ENCODE peak calls at places on chromosomes 12 and 14, in ten cellular contexts. One of them, this sample, is unnamed.

GRCh38 chr12:131242741-131243496 is 289.2 kb downstream of the ADGRD1 start:
- DNase-seq in lower lobe of right lung: no peak
- DNase-seq in aorta: peak
- DNase-seq in CD8-positive, alpha-beta memory T cell: no peak
- DNase-seq in tibial nerve: no peak
- DNase-seq in uterus: no peak
- DNase-seq in GM23248: peak
- DNase-seq in adipocyte: no peak
- DNase-seq in cardiac fibroblast: no peak
- DNase-seq in GM12865: peak
- DNase-seq in this sample: no peak

GRCh38 chr14:74580275-74580672 is 31.8 kb downstream of the LTBP2 start:
- DNase-seq in adipocyte: no peak
- DNase-seq in lower lobe of right lung: no peak
- DNase-seq in aorta: peak
- DNase-seq in CD8-positive, alpha-beta memory T cell: no peak
- DNase-seq in cardiac fibroblast: no peak
- DNase-seq in GM12865: no peak
- DNase-seq in tibial nerve: no peak
- DNase-seq in GM23248: no peak
- DNase-seq in uterus: no peak
- DNase-seq in this sample: no peak

GRCh38 chr12:109766251-109766778 is 52.7 kb downstream of the FAM222A start:
- DNase-seq in tibial nerve: no peak
- DNase-seq in cardiac fibroblast: no peak
- DNase-seq in GM12865: no peak
- DNase-seq in CD8-positive, alpha-beta memory T cell: no peak
- DNase-seq in adipocyte: no peak
- DNase-seq in uterus: no peak
- DNase-seq in lower lobe of right lung: peak
- DNase-seq in aorta: peak
- DNase-seq in GM23248: no peak
- DNase-seq in this sample: no peak

GRCh38 chr14:73713206-73713803 is 879 bp downstream of the PNMA1 start:
- DNase-seq in aorta: no peak
- DNase-seq in CD8-positive, alpha-beta memory T cell: no peak
- DNase-seq in adipocyte: no peak
- DNase-seq in tibial nerve: no peak
- DNase-seq in lower lobe of right lung: no peak
- DNase-seq in GM12865: no peak
- DNase-seq in cardiac fibroblast: peak
- DNase-seq in GM23248: no peak
- DNase-seq in uterus: no peak
- DNase-seq in this sample: no peak

GRCh38 chr14:73717247-73717646 is 3.1 kb upstream of the PNMA1 start:
- DNase-seq in CD8-positive, alpha-beta memory T cell: no peak
- DNase-seq in tibial nerve: no peak
- DNase-seq in aorta: no peak
- DNase-seq in GM12865: no peak
- DNase-seq in GM23248: no peak
- DNase-seq in adipocyte: peak
- DNase-seq in uterus: peak
- DNase-seq in lower lobe of right lung: no peak
- DNase-seq in cardiac fibroblast: no peak
- DNase-seq in this sample: no peak

GRCh38 chr12:8844665-8845064 is 22.2 kb downstream of the A2ML1 start:
- DNase-seq in CD8-positive, alpha-beta memory T cell: no peak
- DNase-seq in aorta: no peak
- DNase-seq in tibial nerve: peak
- DNase-seq in GM23248: no peak
- DNase-seq in lower lobe of right lung: no peak
- DNase-seq in cardiac fibroblast: peak
- DNase-seq in GM12865: no peak
- DNase-seq in uterus: peak
- DNase-seq in adipocyte: peak
- DNase-seq in this sample: peak

GRCh38 chr14:43165651-43166050 is 1341.4 kb downstream of the FSCB start:
- DNase-seq in cardiac fibroblast: no peak
- DNase-seq in adipocyte: no peak
- DNase-seq in CD8-positive, alpha-beta memory T cell: no peak
- DNase-seq in uterus: no peak
- DNase-seq in GM23248: no peak
- DNase-seq in aorta: no peak
- DNase-seq in tibial nerve: no peak
- DNase-seq in GM12865: no peak
- DNase-seq in lower lobe of right lung: no peak
- DNase-seq in this sample: no peak

GRCh38 chr12:128190052-128190451 is 76.9 kb upstream of the TMEM132C start:
- DNase-seq in aorta: no peak
- DNase-seq in adipocyte: no peak
- DNase-seq in uterus: no peak
- DNase-seq in GM23248: no peak
- DNase-seq in tibial nerve: no peak
- DNase-seq in CD8-positive, alpha-beta memory T cell: no peak
- DNase-seq in lower lobe of right lung: no peak
- DNase-seq in cardiac fibroblast: no peak
- DNase-seq in GM12865: no peak
- DNase-seq in this sample: no peak

DNA sequence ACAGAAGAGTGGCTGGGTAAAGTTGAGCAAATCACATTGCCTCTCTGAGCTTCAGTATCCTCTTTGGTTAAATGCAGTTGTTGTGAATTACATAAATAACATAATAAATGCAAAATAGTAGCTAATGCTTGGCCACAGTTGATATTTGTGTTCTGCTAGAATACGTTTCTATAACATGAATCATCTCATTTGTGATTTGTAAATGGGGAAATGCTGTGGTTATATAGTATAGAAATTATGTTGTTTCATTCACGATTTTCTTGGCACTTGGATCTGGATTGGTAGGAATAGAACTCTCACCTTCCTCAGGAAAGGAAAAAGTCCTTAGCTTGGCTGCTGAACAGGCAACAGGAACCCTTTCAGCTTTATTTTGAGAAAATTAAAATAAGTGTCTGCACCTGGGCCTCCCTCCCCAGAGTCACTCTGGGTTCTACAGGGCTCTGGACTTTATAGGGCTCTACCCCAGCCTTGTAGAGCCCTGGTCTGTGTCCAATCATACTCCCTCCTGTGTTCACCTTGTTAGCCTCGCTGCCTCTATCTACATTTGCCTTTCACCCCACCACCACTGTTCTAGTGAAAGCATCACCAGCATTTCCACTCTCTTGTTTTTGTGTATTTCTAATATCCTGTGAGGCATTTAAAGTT is 107.7 kb upstream of the BCAT1 start:
- DNase-seq in CD8-positive, alpha-beta memory T cell: no peak
- DNase-seq in adipocyte: no peak
- DNase-seq in aorta: no peak
- DNase-seq in GM12865: no peak
- DNase-seq in uterus: no peak
- DNase-seq in lower lobe of right lung: no peak
- DNase-seq in cardiac fibroblast: peak
- DNase-seq in GM23248: no peak
- DNase-seq in tibial nerve: no peak
- DNase-seq in this sample: no peak
- H3K4me3 ChIP-seq in CD8-positive, alpha-beta memory T cell: peak
- H3K4me3 ChIP-seq in adipocyte: no peak
- H3K4me3 ChIP-seq in aorta: no peak
- H3K4me3 ChIP-seq in GM12865: peak
- H3K4me3 ChIP-seq in uterus: no peak
- H3K4me3 ChIP-seq in lower lobe of right lung: no peak
- H3K4me3 ChIP-seq in cardiac fibroblast: no peak
- H3K4me3 ChIP-seq in GM23248: no peak
- H3K4me3 ChIP-seq in tibial nerve: no peak
- H3K4me3 ChIP-seq in this sample: no peak

DNA sequence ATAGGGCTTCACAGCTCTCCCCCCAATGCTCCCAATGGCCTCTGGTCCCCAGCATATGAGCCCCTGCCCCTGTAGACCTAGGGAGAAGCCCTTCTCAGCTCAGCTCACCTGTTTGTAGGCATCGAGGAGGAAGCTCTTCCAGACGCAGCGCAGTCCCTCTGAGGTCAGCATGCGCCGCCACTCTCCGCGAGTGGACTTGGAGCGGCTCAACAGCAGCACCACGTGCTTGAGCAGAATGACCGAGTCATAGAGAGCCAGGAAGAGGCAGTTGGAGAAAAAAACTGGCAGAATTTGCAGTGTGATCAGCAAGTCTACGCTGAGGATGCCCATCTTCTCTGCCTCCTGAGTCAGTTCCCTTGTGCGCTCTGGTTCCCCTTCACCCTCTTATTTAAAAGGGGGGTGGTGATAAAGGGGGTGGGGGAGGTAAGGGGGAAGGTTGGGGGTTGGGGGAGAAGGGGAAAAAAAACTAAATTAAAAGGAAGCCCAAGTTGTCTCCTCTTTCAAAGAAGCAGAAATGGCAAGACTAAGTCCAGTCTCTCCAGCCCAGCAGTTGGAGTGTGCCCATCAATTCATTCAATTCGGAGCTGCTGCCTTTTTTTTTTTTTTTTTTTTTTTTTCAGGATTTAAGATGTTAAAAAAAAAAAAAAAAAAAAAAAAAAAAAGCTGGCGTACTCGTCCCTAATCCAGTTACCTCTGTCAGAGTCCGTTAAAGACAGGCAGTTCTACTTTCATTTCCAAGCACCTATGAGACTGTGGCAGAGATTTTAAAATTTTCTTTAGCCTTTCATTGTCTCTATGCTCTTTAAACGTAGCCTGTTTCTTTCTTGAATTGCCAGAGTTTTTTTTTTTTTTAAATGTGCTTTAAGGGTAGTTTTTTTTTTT is at the start of gene DIO2:
- DNase-seq in lower lobe of right lung: no peak
- DNase-seq in GM12865: no peak
- DNase-seq in cardiac fibroblast: peak
- DNase-seq in adipocyte: peak
- DNase-seq in tibial nerve: peak
- DNase-seq in uterus: no peak
- DNase-seq in GM23248: peak
- DNase-seq in CD8-positive, alpha-beta memory T cell: no peak
- DNase-seq in aorta: no peak
- DNase-seq in this sample: peak
- H3K4me3 ChIP-seq in lower lobe of right lung: peak
- H3K4me3 ChIP-seq in GM12865: no peak
- H3K4me3 ChIP-seq in cardiac fibroblast: peak
- H3K4me3 ChIP-seq in adipocyte: peak
- H3K4me3 ChIP-seq in tibial nerve: peak
- H3K4me3 ChIP-seq in uterus: peak
- H3K4me3 ChIP-seq in GM23248: peak
- H3K4me3 ChIP-seq in CD8-positive, alpha-beta memory T cell: no peak
- H3K4me3 ChIP-seq in aorta: peak
- H3K4me3 ChIP-seq in this sample: peak

GRCh38 chr12:91983935-91984334 is 161.7 kb downstream of the BTG1 start:
- DNase-seq in CD8-positive, alpha-beta memory T cell: no peak
- DNase-seq in cardiac fibroblast: no peak
- DNase-seq in adipocyte: no peak
- DNase-seq in uterus: no peak
- DNase-seq in aorta: no peak
- DNase-seq in GM12865: no peak
- DNase-seq in lower lobe of right lung: no peak
- DNase-seq in GM23248: no peak
- DNase-seq in tibial nerve: no peak
- DNase-seq in this sample: no peak

GRCh38 chr12:91985002-91985767 is 160.5 kb downstream of the BTG1 start:
- DNase-seq in uterus: peak
- DNase-seq in GM23248: peak
- DNase-seq in lower lobe of right lung: no peak
- DNase-seq in adipocyte: peak
- DNase-seq in tibial nerve: no peak
- DNase-seq in cardiac fibroblast: peak
- DNase-seq in GM12865: no peak
- DNase-seq in aorta: no peak
- DNase-seq in CD8-positive, alpha-beta memory T cell: no peak
- DNase-seq in this sample: no peak

GRCh38 chr12:91986084-91986483 is 159.6 kb downstream of the BTG1 start:
- DNase-seq in adipocyte: peak
- DNase-seq in uterus: no peak
- DNase-seq in GM12865: no peak
- DNase-seq in GM23248: peak
- DNase-seq in lower lobe of right lung: no peak
- DNase-seq in CD8-positive, alpha-beta memory T cell: no peak
- DNase-seq in cardiac fibroblast: peak
- DNase-seq in tibial nerve: no peak
- DNase-seq in aorta: no peak
- DNase-seq in this sample: no peak

GRCh38 chr12:91982946-91983345 is 162.7 kb downstream of the BTG1 start:
- DNase-seq in GM12865: no peak
- DNase-seq in GM23248: no peak
- DNase-seq in tibial nerve: no peak
- DNase-seq in adipocyte: no peak
- DNase-seq in uterus: peak
- DNase-seq in lower lobe of right lung: no peak
- DNase-seq in aorta: no peak
- DNase-seq in cardiac fibroblast: no peak
- DNase-seq in CD8-positive, alpha-beta memory T cell: no peak
- DNase-seq in this sample: no peak

DNA sequence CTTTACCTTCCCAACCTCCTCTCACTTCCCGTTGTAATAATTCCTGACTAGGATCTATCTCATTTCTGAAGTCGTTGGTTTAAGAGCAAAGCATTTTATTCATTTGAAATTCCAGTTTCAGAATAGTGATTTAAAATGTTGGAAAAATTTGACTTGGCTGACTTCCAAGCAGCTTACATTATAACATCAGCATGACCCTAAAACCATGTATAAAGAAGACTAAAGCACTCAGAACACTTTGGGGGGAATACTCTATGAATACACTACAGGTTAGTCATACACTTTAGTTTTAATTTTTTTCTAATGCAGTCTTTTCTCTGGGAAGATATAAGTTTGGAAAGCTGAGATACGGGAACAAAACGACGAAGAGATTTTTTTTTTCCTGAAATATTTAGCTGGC is 161.1 kb downstream of the BTG1 start:
- DNase-seq in adipocyte: peak
- DNase-seq in tibial nerve: no peak
- DNase-seq in GM23248: peak
- DNase-seq in aorta: no peak
- DNase-seq in cardiac fibroblast: peak
- DNase-seq in uterus: no peak
- DNase-seq in CD8-positive, alpha-beta memory T cell: no peak
- DNase-seq in GM12865: no peak
- DNase-seq in lower lobe of right lung: no peak
- DNase-seq in this sample: no peak
- H3K4me3 ChIP-seq in adipocyte: no peak
- H3K4me3 ChIP-seq in tibial nerve: no peak
- H3K4me3 ChIP-seq in GM23248: peak
- H3K4me3 ChIP-seq in aorta: no peak
- H3K4me3 ChIP-seq in cardiac fibroblast: no peak
- H3K4me3 ChIP-seq in uterus: no peak
- H3K4me3 ChIP-seq in CD8-positive, alpha-beta memory T cell: no peak
- H3K4me3 ChIP-seq in GM12865: no peak
- H3K4me3 ChIP-seq in lower lobe of right lung: no peak
- H3K4me3 ChIP-seq in this sample: no peak

DNA sequence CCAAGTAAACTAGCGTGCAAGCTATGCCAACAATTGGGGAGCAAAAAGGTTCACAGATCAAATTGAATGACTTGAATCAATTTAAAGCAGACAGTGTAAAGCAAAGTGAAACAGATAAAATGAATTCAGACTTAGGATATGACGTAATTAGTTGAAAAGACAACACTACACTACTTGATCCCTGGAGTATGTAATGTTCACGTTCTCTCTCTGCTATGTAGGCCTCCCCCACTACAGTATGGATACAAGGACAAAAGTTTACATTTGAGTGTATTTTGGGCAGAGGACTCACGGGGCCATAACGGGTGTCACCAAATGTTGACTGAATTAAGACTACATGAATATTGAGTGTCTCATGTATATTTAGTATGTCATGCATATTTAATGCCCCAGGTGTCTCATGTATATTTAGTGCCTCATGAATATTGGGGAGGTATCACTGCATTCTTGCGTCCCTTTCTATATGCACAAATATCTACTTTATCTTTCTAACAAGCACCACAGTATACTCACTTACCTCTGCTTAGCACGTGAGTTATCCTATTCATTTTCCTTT is 44.5 kb downstream of the RERGL start:
- DNase-seq in GM23248: no peak
- DNase-seq in uterus: no peak
- DNase-seq in cardiac fibroblast: no peak
- DNase-seq in adipocyte: no peak
- DNase-seq in lower lobe of right lung: no peak
- DNase-seq in GM12865: no peak
- DNase-seq in aorta: no peak
- DNase-seq in tibial nerve: no peak
- DNase-seq in CD8-positive, alpha-beta memory T cell: no peak
- DNase-seq in this sample: no peak
- H3K4me3 ChIP-seq in GM23248: no peak
- H3K4me3 ChIP-seq in uterus: no peak
- H3K4me3 ChIP-seq in cardiac fibroblast: no peak
- H3K4me3 ChIP-seq in adipocyte: no peak
- H3K4me3 ChIP-seq in lower lobe of right lung: no peak
- H3K4me3 ChIP-seq in GM12865: no peak
- H3K4me3 ChIP-seq in aorta: no peak
- H3K4me3 ChIP-seq in tibial nerve: no peak
- H3K4me3 ChIP-seq in CD8-positive, alpha-beta memory T cell: no peak
- H3K4me3 ChIP-seq in this sample: no peak

This sample was measured in heart right ventricle.